ENCODE peak calls at places on chromosomes 3 and 15, in nine cellular contexts. J, Z, U, D, G, O, M, H and F are unnamed samples.

GRCh38 chr3:69368129-69368741 is 17.7 kb downstream of the FRMD4B start:
- DNase-seq in Z (no peak), U (no peak), H (no peak), J (no peak), G (no peak), D (peak; percentile 46), M (no peak), O (no peak), F (no peak)

GRCh38 chr3:173652093-173652492 is 254.5 kb downstream of the NLGN1 start:
- DNase-seq in J (no peak), G (no peak), O (no peak), M (no peak), U (peak; percentile 50), D (no peak), H (no peak), Z (no peak), F (no peak)

GRCh38 chr3:138688871-138689299 is 80.3 kb downstream of the FAIM start:
- DNase-seq in O (no peak), Z (no peak), M (no peak), H (no peak), D (no peak), G (no peak), U (no peak), J (peak; percentile 41), F (no peak)

GRCh38 chr3:150278843-150279341 is 129.2 kb upstream of the TSC22D2 start:
- DNase-seq in M (no peak), G (no peak), U (no peak), D (no peak), Z (no peak), J (no peak), O (no peak), H (no peak), F (no peak)

GRCh38 chr3:10317961-10318350 is 3.0 kb downstream of the SEC13 start:
- DNase-seq in J (no peak), G (no peak), O (no peak), H (no peak), Z (no peak), U (no peak), D (no peak), M (no peak), F (no peak)

GRCh38 chr15:73366766-73367623 is 1.8 kb downstream of the HCN4 start:
- DNase-seq in H (peak; percentile 68), J (no peak), D (no peak), Z (no peak), G (peak; percentile 40), M (no peak), U (no peak), O (no peak), F (no peak)

GRCh38 chr15:40266828-40267304 is 16.0 kb downstream of the ANKRD63 start:
- DNase-seq in U (peak; percentile 97), D (peak; percentile 65), H (no peak), O (no peak), M (no peak), G (no peak), J (peak; percentile 86), Z (no peak), F (peak; percentile 51)

GRCh38 chr15:76057332-76058000 is 2.3 kb upstream of the TMEM266 start:
- DNase-seq in H (peak; percentile 61), G (peak; percentile 59), J (peak; percentile 59), U (peak; percentile 22), D (no peak), Z (no peak), O (no peak), M (peak; percentile 58), F (no peak)

GRCh38 chr3:141507392-141508066 is 20.7 kb downstream of the RASA2 start:
- DNase-seq in M (no peak), G (no peak), D (no peak), H (no peak), Z (no peak), O (no peak), J (no peak), U (no peak), F (no peak)

GRCh38 chr15:94240486-94240885 is 9.1 kb downstream of the MCTP2 start:
- DNase-seq in U (no peak), Z (no peak), D (no peak), O (no peak), J (no peak), G (no peak), H (no peak), M (no peak), F (no peak)

GRCh38 chr15:86630946-86631345 is 551.3 kb downstream of the AGBL1 start:
- DNase-seq in J (no peak), Z (no peak), U (no peak), G (no peak), M (no peak), D (no peak), H (no peak), O (no peak), F (no peak)

GRCh38 chr3:179652467-179653105 is at the start of gene USP13:
- DNase-seq in M (peak; percentile 70), U (peak; percentile 83), D (peak; percentile 58), J (peak; percentile 34), Z (peak; percentile 81), H (peak; percentile 91), O (peak; percentile 80), G (peak; percentile 95), F (peak; percentile 5)

DNA sequence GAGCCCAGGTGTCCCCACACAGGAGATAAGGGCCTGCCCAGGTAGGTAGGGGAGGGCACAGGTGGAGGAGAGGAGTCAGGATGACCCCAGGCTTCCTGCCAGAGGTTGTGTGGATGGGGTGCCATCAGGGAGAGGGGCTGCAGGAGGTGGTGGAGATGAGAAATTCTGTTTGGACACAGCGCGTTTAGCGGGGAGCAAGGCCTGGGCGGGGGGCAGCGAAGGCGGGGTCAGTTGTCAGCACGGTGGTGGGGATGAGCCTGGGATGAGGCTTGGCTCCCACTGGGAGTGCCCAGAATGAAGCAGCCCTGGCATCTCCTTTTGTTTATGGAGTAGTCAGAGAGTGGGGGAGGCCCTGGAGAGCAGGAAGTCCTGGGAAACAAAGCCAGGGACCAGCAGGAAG is 14.6 kb downstream of the RNF123 start:
- DNase-seq in D (no peak), H (no peak), O (no peak), J (no peak), G (no peak), Z (peak; percentile 21), U (no peak), M (no peak), F (no peak)
- H3K36me3 ChIP-seq in D (no peaks in the 10 kb centered on the region), H (no peaks in the 10 kb centered on the region), O (peaks cover 64% of the 10 kb centered on the region), J (peaks cover 79% of the 10 kb centered on the region), G (no peaks in the 10 kb centered on the region), Z (peaks cover 12% of the 10 kb centered on the region), U (peaks cover 44% of the 10 kb centered on the region), M (peaks cover 7% of the 10 kb centered on the region), F (peaks cover 32% of the 10 kb centered on the region)

DNA sequence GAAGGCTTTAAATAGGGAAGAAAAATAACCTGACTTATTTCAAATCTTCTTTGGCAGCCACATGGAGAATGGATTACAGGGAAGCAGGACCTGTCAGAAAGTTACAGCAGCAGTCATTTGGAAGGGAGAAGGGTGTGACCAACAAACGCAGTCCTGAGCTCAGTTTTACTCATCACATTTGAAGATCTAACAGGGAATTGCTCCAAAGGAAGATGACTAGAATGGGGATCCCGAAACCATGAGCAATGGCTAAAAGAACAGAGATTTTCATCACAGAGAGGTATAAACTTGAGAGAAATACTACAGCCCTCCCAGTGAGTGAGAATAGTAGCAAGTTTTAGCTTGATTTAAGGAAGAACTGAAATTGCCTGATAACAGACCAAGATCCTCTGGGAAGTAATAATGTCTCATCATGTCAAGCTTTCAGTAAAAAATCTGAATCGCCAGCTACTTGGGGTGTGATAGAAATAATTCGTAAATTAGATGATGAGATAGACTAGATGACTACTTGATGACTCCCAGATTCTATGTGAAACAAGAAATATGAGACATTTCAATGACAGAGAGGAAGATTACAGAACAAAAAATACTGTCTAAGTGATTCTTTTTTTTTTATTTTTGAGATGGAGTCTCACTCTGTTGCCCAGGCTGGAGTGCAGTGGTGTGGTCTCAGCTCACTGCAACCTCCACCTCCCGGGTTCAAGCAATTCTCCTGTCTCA is 17.0 kb downstream of the CD47 start:
- DNase-seq in U (peak; percentile 19), M (no peak), Z (no peak), G (no peak), D (no peak), J (no peak), H (no peak), O (no peak), F (no peak)
- H3K36me3 ChIP-seq in U (peaks cover 7% of the 10 kb centered on the region), M (no peaks in the 10 kb centered on the region), Z (peaks cover 16% of the 10 kb centered on the region), G (peaks cover 21% of the 10 kb centered on the region), D (no peaks in the 10 kb centered on the region), J (peaks cover 4% of the 10 kb centered on the region), H (no peaks in the 10 kb centered on the region), O (peaks cover 5% of the 10 kb centered on the region), F (peaks cover 3% of the 10 kb centered on the region)

GRCh38 chr15:92629276-92629974 is 26.1 kb downstream of the FAM174B start:
- DNase-seq in M (no peak), G (no peak), O (peak; percentile 24), Z (no peak), U (no peak), D (no peak), J (no peak), H (no peak), F (no peak)

GRCh38 chr15:92629975-92630626 is 25.5 kb downstream of the FAM174B start:
- DNase-seq in D (no peak), H (no peak), G (no peak), O (peak; percentile 49), J (no peak), U (no peak), Z (no peak), M (no peak), F (no peak)

GRCh38 chr15:92625297-92625980 is 30.1 kb downstream of the FAM174B start:
- DNase-seq in O (no peak), M (no peak), G (no peak), U (peak; percentile 42), D (no peak), H (no peak), J (no peak), Z (no peak), F (no peak)

GRCh38 chr15:92624401-92624991 is 31.1 kb downstream of the FAM174B start:
- DNase-seq in D (no peak), M (peak; percentile 52), O (no peak), G (no peak), J (no peak), U (no peak), H (no peak), Z (no peak), F (no peak)

DNA sequence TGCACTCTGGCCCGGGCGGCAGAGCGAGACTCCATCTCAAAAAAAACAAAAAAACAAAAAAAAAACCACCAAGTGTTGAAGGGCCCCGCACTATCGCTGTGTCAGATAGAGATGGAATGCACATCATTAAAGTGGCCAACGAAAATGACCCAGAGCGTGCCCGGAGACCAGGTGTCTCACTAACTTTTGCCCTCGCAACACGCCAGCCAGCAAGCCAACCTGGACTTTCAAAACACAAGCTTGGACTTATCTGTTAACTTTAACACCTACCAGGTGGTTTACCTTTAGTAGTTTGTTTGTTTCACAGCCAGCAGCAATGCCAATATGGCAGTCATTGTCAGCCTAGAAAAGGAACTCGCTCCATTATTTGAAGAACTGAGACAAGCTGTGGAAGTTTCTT is 28.6 kb downstream of the FAM174B start:
- DNase-seq in J (no peak), D (no peak), Z (no peak), O (no peak), U (no peak), M (peak; percentile 55), H (no peak), G (no peak), F (no peak)
- H3K36me3 ChIP-seq in J (no peaks in the 10 kb centered on the region), D (no peaks in the 10 kb centered on the region), Z (no peaks in the 10 kb centered on the region), O (no peaks in the 10 kb centered on the region), U (no peaks in the 10 kb centered on the region), M (no peaks in the 10 kb centered on the region), H (peaks cover 3% of the 10 kb centered on the region), G (no peaks in the 10 kb centered on the region), F (no peaks in the 10 kb centered on the region)

DNA sequence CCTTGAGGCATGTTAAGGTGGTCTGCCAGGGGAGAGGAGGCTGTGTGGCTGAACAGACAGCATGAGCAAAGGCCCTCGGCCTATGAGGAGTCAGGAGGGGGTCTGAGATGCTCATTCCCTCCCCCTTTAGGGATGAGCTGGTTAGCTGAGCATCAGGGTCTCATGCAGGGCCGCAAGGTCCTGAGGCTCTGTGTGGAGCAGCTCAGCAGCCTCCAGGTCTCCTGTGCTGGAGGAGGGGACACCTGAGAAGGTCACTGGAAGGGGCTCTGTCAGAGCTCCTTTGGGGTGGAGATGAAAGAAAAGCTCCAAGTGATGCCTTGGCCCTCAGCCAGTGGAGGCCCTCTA is 67.1 kb downstream of the RASGRF1 start:
- DNase-seq in M (no peak), G (no peak), H (no peak), U (no peak), D (no peak), Z (no peak), J (no peak), O (no peak), F (no peak)
- H3K36me3 ChIP-seq in M (no peaks in the 10 kb centered on the region), G (no peaks in the 10 kb centered on the region), H (no peaks in the 10 kb centered on the region), U (no peaks in the 10 kb centered on the region), D (no peaks in the 10 kb centered on the region), Z (no peaks in the 10 kb centered on the region), J (no peaks in the 10 kb centered on the region), O (no peaks in the 10 kb centered on the region), F (no peaks in the 10 kb centered on the region)